ENCODE peak calls at places on chromosomes 4 and X, in four cellular contexts. J is mesendoderm, U is H1, I is IMR-90. G is an unnamed sample.

GRCh38 chr4:26533685-26534084 is 43.4 kb upstream of the CCKAR start:
- DNase-seq in J (no peak), U (no peak), I (no peak), G (no peak)

GRCh38 chrX:46637937-46638336 is 64.4 kb downstream of the CHST7 start:
- DNase-seq in J (peak), U (no peak), I (peak), G (no peak)

GRCh38 chr4:3879681-3880594 is 113.8 kb downstream of the ADRA2C start:
- DNase-seq in J (no peak), U (peak), I (no peak), G (no peak)

GRCh38 chr4:39792529-39792928 is 94.6 kb downstream of the UBE2K start:
- DNase-seq in J (no peak), U (no peak), I (no peak), G (no peak)

GRCh38 chrX:39674771-39675553 is 422.8 kb downstream of the BCOR start:
- DNase-seq in J (no peak), U (no peak), I (no peak), G (no peak)

GRCh38 chr4:54386693-54387092 is 157.6 kb downstream of the PDGFRA start:
- DNase-seq in J (no peak), U (no peak), I (no peak), G (no peak)

GRCh38 chr4:18844726-18845125 is 823.2 kb upstream of the LCORL start:
- DNase-seq in J (no peak), U (no peak), I (peak), G (no peak)

GRCh38 chr4:140359571-140360427 is 13.6 kb upstream of the SCOC start:
- DNase-seq in J (peak), U (peak), I (peak), G (peak)

GRCh38 chrX:21487832-21488231 is 113.6 kb downstream of the CNKSR2 start:
- DNase-seq in J (no peak), U (no peak), I (peak), G (no peak)

GRCh38 chrX:33949300-33949699 is 182.8 kb downstream of the FAM47A start:
- DNase-seq in J (no peak), U (no peak), I (no peak), G (no peak)

GRCh38 chrX:108022491-108023089 is 22.3 kb upstream of the VSIG1 start:
- DNase-seq in J (no peak), U (no peak), I (peak), G (no peak)

GRCh38 chr4:3700223-3700622 is 66.0 kb upstream of the ADRA2C start:
- DNase-seq in J (no peak), U (no peak), I (no peak), G (no peak)

GRCh38 chrX:47097018-47097417 is 18.8 kb downstream of the RGN start:
- DNase-seq in J (no peak), U (no peak), I (no peak), G (no peak)

GRCh38 chrX:74535211-74535621 is 79.2 kb downstream of the RLIM start:
- DNase-seq in J (peak), U (no peak), I (peak), G (peak)

DNA sequence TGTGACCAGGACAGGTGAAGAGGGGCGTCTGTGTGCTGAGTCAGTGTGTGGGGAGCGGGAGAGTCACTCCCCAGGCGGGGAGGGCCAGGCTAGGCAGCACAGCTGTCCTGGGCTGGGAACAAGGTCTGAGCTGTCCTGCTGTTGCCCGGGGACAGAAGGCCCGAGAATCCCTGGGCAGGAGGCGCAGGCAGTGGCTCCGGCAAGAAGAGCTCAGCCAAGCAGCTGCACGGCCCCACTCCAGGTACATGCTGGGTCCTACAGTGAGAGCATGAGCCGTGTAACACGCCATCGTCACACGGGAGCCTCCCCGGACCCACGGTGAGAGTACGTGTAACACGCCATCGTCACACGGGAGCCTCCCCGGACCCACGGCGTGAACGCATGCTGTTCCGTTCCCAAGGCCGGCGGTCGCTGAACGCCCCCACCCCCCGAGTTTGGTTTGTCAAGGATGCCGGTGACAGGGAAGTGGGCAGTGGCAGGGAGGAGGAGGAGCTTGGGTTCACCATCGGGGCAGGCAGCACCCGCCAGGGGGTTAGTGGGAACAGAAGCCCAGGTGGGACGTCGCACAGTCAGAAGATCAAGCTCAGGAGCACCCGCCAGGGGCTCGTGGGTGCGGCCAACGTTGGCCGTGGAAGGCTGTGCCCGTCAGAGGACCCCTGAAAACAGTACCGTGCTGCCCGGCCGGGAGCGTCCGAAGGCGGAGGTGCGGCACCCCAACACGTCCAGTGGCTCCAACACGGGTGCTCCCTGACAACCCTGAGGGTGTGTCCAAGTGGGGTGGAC is 15.6 kb downstream of the PPP2R3B start:
- DNase-seq in J (no peak), U (no peak), I (no peak), G (no peak)
- H4K5ac ChIP-seq in J (no peak), U (no peak), I (no peak), G (no peak)

GRCh38 chrX:50484662-50485061 is 14.0 kb upstream of the DGKK start:
- DNase-seq in J (peak), U (no peak), I (no peak), G (no peak)
- H4K5ac ChIP-seq in J (no peak), U (no peak), I (no peak), G (no peak)

DNA sequence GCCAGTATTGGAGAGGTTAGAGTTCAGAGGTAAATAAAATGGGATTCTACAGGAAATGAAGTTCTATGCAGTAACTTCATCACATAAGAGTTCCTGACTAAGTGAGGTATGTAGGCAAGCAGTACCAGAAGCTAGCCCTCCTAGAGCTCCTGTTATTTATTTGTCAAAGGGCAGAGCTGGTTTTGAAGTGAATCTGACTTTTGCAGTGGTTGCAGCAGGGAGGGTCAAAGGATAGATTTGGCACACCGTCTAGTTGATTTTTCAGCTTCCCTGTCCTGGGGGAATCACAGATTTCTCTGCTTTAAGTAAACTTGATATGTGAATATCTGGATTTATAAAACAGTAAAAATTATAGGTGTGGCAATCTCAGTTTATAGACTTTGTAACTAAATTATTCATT is 130.7 kb downstream of the IL1RAPL2 start:
- DNase-seq in J (no peak), U (no peak), I (no peak), G (no peak)
- H4K5ac ChIP-seq in J (no peak), U (no peak), I (no peak), G (no peak)

DNA sequence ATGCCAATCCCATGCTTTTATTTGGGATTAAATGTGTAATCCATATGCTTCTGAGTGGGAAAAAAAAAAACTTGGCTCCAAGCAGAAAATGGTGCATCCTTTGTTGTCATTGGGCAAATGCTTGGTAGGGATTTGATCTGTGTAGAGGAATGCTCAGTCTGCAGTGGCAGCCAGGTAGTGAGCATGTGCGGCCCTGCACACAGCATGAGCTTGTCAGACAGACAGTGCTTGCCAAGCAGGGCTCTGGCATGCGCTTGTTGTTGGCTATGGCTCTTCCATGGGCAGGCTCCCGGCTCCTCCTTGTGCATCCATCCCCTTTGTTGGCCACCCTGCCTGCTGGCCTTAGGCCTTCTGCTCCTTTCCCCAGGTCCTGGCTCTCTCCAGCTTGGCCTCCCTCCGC is 130.3 kb downstream of the GPR143 start:
- DNase-seq in J (no peak), U (no peak), I (no peak), G (no peak)
- H4K5ac ChIP-seq in J (no peak), U (no peak), I (no peak), G (no peak)

GRCh38 chrX:24920769-24921168 is 95.0 kb downstream of the ARX start:
- DNase-seq in J (no peak), U (no peak), I (no peak), G (no peak)
- H4K5ac ChIP-seq in J (no peak), U (no peak), I (no peak), G (no peak)

DNA sequence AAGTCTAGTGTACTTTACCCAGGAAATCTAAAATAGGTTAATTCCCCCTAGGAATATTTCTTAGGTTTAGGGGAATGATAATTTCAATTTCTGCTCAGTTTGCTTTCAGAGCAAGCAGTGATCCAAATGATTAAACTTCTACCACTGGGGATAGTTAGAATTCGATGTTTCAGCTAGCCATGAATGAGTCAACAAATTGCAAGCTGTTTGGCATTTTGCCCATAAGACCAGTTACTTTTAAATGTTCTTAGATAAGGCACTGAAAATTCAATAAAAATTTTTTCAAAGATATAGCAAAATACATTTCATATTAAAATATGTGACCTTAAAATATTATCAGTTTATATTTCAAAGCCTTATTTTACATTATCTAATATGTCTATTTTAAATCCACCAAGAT is 993.5 kb downstream of the ARAP2 start:
- DNase-seq in J (no peak), U (no peak), I (no peak), G (no peak)
- H4K5ac ChIP-seq in J (no peak), U (no peak), I (no peak), G (no peak)